ENCODE peak calls at places on chromosomes 13 and 19, in four cellular contexts. R, V, A and L are unnamed samples.

GRCh38 chr13:51731759-51732158 is 72.2 kb downstream of the DHRS12 start:
- DNase-seq in V (no peak), A (no peak), R (no peak), L (no peak)

GRCh38 chr13:79282976-79283375 is 123.1 kb downstream of the RBM26 start:
- DNase-seq in A (no peak), R (peak), V (no peak), L (peak)

GRCh38 chr13:113013303-113013702 is 44.3 kb downstream of the MCF2L start:
- DNase-seq in R (no peak), V (no peak), A (no peak), L (no peak)

GRCh38 chr19:12163841-12164240 is 945 bp downstream of the ZNF136 start:
- DNase-seq in V (no peak), R (peak), A (no peak), L (no peak)

GRCh38 chr19:47315125-47315821 is 5.6 kb downstream of the C5AR1 start:
- DNase-seq in V (no peak), R (peak), A (peak), L (peak)

GRCh38 chr13:35995136-35995535 is 136.0 kb downstream of the DCLK1 start:
- DNase-seq in R (no peak), A (no peak), V (no peak), L (no peak)

GRCh38 chr19:31512403-31512970 is 163.3 kb upstream of the TSHZ3 start:
- DNase-seq in V (no peak), A (no peak), R (no peak), L (no peak)

GRCh38 chr19:6963937-6964336 is 57.3 kb downstream of the MBD3L2B start:
- DNase-seq in A (no peak), R (peak), V (no peak), L (no peak)

GRCh38 chr19:42316223-42317211 is 3.4 kb downstream of the TMEM145 start:
- DNase-seq in R (peak), A (no peak), V (no peak), L (no peak)

GRCh38 chr13:97386832-97387486 is 47.0 kb upstream of the RAP2A start:
- DNase-seq in V (no peak), R (peak), A (no peak), L (no peak)

GRCh38 chr13:73089216-73089615 is 30.4 kb downstream of the KLF5 start:
- DNase-seq in A (no peak), R (no peak), V (no peak), L (no peak)

GRCh38 chr13:43391021-43391420 is 367.6 kb downstream of the DNAJC15 start:
- DNase-seq in A (no peak), V (no peak), R (peak), L (no peak)

GRCh38 chr13:112451512-112452379 is 75.6 kb downstream of the SPACA7 start:
- DNase-seq in R (no peak), V (no peak), A (no peak), L (no peak)

GRCh38 chr13:43431279-43431678 is 355.5 kb downstream of the ENOX1 start:
- DNase-seq in A (no peak), V (no peak), R (no peak), L (no peak)

GRCh38 chr19:1045247-1045603 is 5.3 kb downstream of the ABCA7 start:
- DNase-seq in A (no peak), V (no peak), R (peak), L (no peak)

GRCh38 chr13:110503037-110503901 is 58.3 kb downstream of the RAB20 start:
- DNase-seq in A (no peak), V (no peak), R (no peak), L (no peak)

GRCh38 chr19:16185123-16185924 is at the start of gene FAM32A:
- DNase-seq in R (peak), A (peak), V (peak), L (peak)

GRCh38 chr19:4455742-4456565 is 1.6 kb downstream of the UBXN6 start:
- DNase-seq in A (no peak), R (no peak), V (no peak), L (peak)